ENCODE peak calls at places on chromosomes 4 and X, in four cellular contexts. F, J, T and Y are unnamed samples.

GRCh38 chr4:52376107-52376704 is 282.9 kb downstream of the USP46 start:
- DNase-seq in F (no peak), J (peak), T (no peak), Y (peak)

GRCh38 chrX:118356154-118356701 is 10.3 kb downstream of the WDR44 start:
- DNase-seq in F (no peak), J (no peak), T (no peak), Y (no peak)

GRCh38 chr4:113874480-113874879 is 105.0 kb downstream of the ARSJ start:
- DNase-seq in F (no peak), J (no peak), T (no peak), Y (no peak)

GRCh38 chr4:169485084-169485483 is 127.3 kb downstream of the NEK1 start:
- DNase-seq in F (no peak), J (no peak), T (no peak), Y (no peak)

GRCh38 chrX:119887721-119888425 is 7.8 kb upstream of the AKAP14 start:
- DNase-seq in F (peak), J (peak), T (peak), Y (peak)

GRCh38 chrX:85992811-85993229 is 54.5 kb downstream of the CHM start:
- DNase-seq in F (no peak), J (no peak), T (no peak), Y (peak)

GRCh38 chr4:182429896-182430295 is 186.7 kb downstream of the TENM3 start:
- DNase-seq in F (no peak), J (no peak), T (no peak), Y (no peak)

GRCh38 chr4:17058506-17058905 is 160.1 kb upstream of the LDB2 start:
- DNase-seq in F (no peak), J (no peak), T (no peak), Y (no peak)

GRCh38 chr4:67684839-67685531 is 16.0 kb downstream of the UBA6 start:
- DNase-seq in F (no peak), J (no peak), T (no peak), Y (no peak)

GRCh38 chr4:101823864-101824263 is 33.3 kb downstream of the BANK1 start:
- DNase-seq in F (no peak), J (no peak), T (no peak), Y (no peak)

GRCh38 chr4:76703123-76703490 is 194.8 kb downstream of the SOWAHB start:
- DNase-seq in F (no peak), J (no peak), T (no peak), Y (no peak)
- H3K27ac ChIP-seq in F (no peak), J (no peak), T (peak), Y (no peak)

GRCh38 chr4:185549095-185549494 is 13.8 kb upstream of the PDLIM3 start:
- DNase-seq in F (no peak), J (no peak), T (no peak), Y (no peak)

GRCh38 chr4:185548587-185548986 is 13.3 kb upstream of the PDLIM3 start:
- DNase-seq in F (no peak), J (no peak), T (no peak), Y (no peak)

GRCh38 chr4:185554243-185555126 is 19.2 kb upstream of the PDLIM3 start:
- DNase-seq in F (no peak), J (no peak), T (no peak), Y (no peak)

GRCh38 chr4:185552254-185552653 is 16.9 kb upstream of the PDLIM3 start:
- DNase-seq in F (no peak), J (no peak), T (no peak), Y (no peak)

DNA sequence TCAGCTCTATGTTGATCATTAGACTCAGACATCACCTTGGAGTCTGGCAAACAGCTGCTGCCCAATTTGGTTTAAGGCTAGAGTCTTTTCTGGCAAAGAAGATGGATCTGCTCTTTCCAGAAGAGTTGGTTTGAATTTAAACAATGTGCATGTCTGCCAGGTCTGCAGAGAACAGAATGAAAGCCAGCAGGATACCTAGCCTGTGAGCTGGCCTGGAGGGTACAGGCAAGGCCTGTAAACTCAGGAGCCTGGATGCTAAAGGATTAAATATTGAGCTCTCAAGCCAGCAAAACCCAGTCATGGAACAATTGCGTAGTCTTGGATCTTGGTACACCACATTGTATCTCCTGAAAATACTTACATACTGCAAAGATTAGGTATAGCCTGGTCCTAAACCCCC is 15.6 kb upstream of the PDLIM3 start:
- DNase-seq in F (no peak), J (no peak), T (no peak), Y (no peak)
- H3K27ac ChIP-seq in F (no peak), J (no peak), T (no peak), Y (no peak)

DNA sequence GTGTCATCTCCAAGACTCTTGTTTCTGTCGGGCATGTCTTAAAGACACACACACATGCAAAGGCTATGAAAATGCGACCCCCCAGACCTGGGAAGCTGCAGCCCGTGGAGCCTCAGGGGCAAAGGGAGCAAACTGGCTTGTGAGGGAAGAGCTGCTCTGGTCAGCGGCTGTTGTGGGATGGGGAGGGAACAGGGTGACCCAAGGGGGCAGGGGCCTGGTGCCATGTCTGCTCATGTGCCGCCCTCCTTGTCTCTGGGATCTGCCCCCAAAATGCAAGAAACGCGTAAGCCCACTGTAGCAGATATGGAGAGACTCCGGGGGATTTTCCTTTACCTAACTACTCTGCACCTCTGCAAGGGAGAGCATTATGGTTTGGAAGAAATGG is 92.4 kb downstream of the PHKA2 start:
- DNase-seq in F (no peak), J (no peak), T (no peak), Y (no peak)
- H3K27ac ChIP-seq in F (no peak), J (no peak), T (no peak), Y (no peak)

DNA sequence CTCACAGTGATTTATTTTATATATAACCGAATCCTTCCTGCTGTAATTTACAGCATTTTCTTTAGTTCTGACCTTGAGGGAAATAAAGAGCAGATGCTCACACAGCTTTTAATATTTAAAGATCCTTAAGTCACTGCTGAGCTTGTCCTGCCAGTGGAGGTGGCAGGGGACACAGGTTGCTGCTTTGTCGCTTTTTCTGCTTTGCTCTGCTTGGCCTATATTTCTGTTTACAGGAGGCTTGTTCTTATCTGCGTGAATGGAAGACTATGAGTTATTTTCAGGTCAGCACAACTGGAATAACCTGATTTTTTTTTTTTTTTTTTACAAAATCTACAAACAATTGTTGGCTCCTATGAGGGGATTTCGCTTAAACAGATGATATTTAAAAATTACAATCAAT is 2.3 kb downstream of the TXK start:
- DNase-seq in F (no peak), J (no peak), T (no peak), Y (no peak)
- H3K27ac ChIP-seq in F (no peak), J (no peak), T (no peak), Y (no peak)